ENCODE peak calls at places on chromosomes 16 and 17, in nine cellular contexts. E is psoas muscle, Q is amniotic epithelial cell, M is SK-MEL-5, I is AG10803, X is EH, U is activated T-cell treated with anti-CD3 and anti-CD28 coated beads for 4 hours, H is GM12891, K is Kasumi-1. L is an unnamed sample.

GRCh38 chr17:44887971-44888955 is 11.0 kb downstream of the EFTUD2 start:
- DNase-seq in X (no peak), M (no peak), E (no peak), U (no peak), I (no peak), H (no peak), Q (no peak), K (peak; percentile 71), L (no peak)

GRCh38 chr17:34556951-34557350 is 22.4 kb upstream of the TMEM132E start:
- DNase-seq in Q (no peak), I (no peak), U (no peak), M (no peak), K (no peak), X (no peak), E (no peak), H (no peak), L (no peak)

GRCh38 chr16:30186782-30187555 is 3.6 kb downstream of the CORO1A start:
- DNase-seq in K (no peak), M (peak; percentile 64), X (peak; percentile 44), Q (peak; percentile 21), I (peak; percentile 39), U (peak; percentile 84), E (peak; percentile 89), H (no peak), L (peak; percentile 18)

GRCh38 chr16:13333336-13333735 is 431.9 kb downstream of the SHISA9 start:
- DNase-seq in X (no peak), U (no peak), I (no peak), M (no peak), K (no peak), Q (no peak), E (no peak), H (no peak), L (peak; percentile 25)

GRCh38 chr16:87543436-87544191 is 50.8 kb upstream of the ZCCHC14 start:
- DNase-seq in K (peak; percentile 44), I (no peak), X (no peak), H (no peak), U (no peak), E (no peak), M (no peak), Q (no peak), L (no peak)

GRCh38 chr17:32319548-32319905 is 22.4 kb downstream of the C17orf75 start:
- DNase-seq in Q (peak; percentile 37), X (peak; percentile 69), I (peak; percentile 37), E (peak; percentile 81), U (peak; percentile 76), M (peak; percentile 82), H (peak; percentile 69), K (peak; percentile 74), L (peak; percentile 48)

GRCh38 chr17:66904760-66905637 is 59.5 kb upstream of the CACNG4 start:
- DNase-seq in M (no peak), Q (peak; percentile 87), U (no peak), K (no peak), E (no peak), I (peak; percentile 48), H (no peak), X (peak; percentile 59), L (peak; percentile 27)

GRCh38 chr17:41617698-41618097 is 5.1 kb upstream of the KRT16 start:
- DNase-seq in U (no peak), E (no peak), H (no peak), X (no peak), Q (no peak), K (no peak), M (no peak), I (no peak), L (no peak)

GRCh38 chr16:12572316-12572985 is 231.2 kb downstream of the CPPED1 start:
- DNase-seq in Q (no peak), I (no peak), X (no peak), H (no peak), U (no peak), K (no peak), M (no peak), E (no peak), L (no peak)

GRCh38 chr17:2712300-2713043 is 908 bp upstream of the CLUH start:
- DNase-seq in I (no peak), K (no peak), Q (no peak), X (no peak), U (no peak), E (no peak), H (no peak), M (peak; percentile 25), L (no peak)

GRCh38 chr17:835263-835662 is 53.1 kb downstream of the MRM3 start:
- DNase-seq in X (peak; percentile 100), H (no peak), K (no peak), M (no peak), Q (peak; percentile 98), I (peak; percentile 100), E (no peak), U (no peak), L (peak; percentile 98)

GRCh38 chr16:82583415-82583814 is 43.4 kb upstream of the CDH13 start:
- DNase-seq in I (peak; percentile 30), M (no peak), E (no peak), U (no peak), X (peak; percentile 55), Q (no peak), K (no peak), H (no peak), L (peak; percentile 3)

GRCh38 chr16:88759245-88759975 is 25.6 kb downstream of the PIEZO1 start:
- DNase-seq in X (no peak), H (no peak), K (peak; percentile 10), Q (peak; percentile 63), I (no peak), E (no peak), U (peak; percentile 31), M (no peak), L (no peak)

GRCh38 chr17:12918132-12918531 is 99.7 kb downstream of the ELAC2 start:
- DNase-seq in K (no peak), M (no peak), U (no peak), Q (no peak), E (no peak), X (peak; percentile 65), H (no peak), I (no peak), L (peak; percentile 7)

GRCh38 chr16:89104930-89105571 is 11.4 kb downstream of the ACSF3 start:
- DNase-seq in K (no peak), H (no peak), X (no peak), U (no peak), E (peak; percentile 42), I (no peak), Q (no peak), M (no peak), L (peak; percentile 23)

GRCh38 chr16:4976611-4977145 is 18.5 kb downstream of the SEC14L5 start:
- DNase-seq in H (no peak), K (no peak), I (no peak), U (no peak), M (no peak), Q (no peak), E (peak; percentile 81), X (no peak), L (no peak)

GRCh38 chr16:27311897-27312303 is 1.9 kb upstream of the IL4R start:
- DNase-seq in H (no peak), E (no peak), K (no peak), U (no peak), X (no peak), I (no peak), Q (no peak), M (no peak), L (no peak)

GRCh38 chr16:68252383-68252782 is 7.2 kb downstream of the PLA2G15 start:
- DNase-seq in I (no peak), K (no peak), M (no peak), Q (no peak), U (no peak), E (peak; percentile 40), X (no peak), H (no peak), L (no peak)